ENCODE peak calls at places on chromosomes 5 and 9, in seven cellular contexts. N is NAMALWA, G is GM04504, J is MCF 10A, V is pancreas, U is NT2/D1, D is NCI-H2171. W is an unnamed sample.

GRCh38 chr5:132979367-132979935 is 16.0 kb upstream of the AFF4 start:
- DNase-seq in N (no peak), G (no peak), J (peak), V (no peak), U (no peak), D (no peak), W (peak)

GRCh38 chr5:34585601-34586104 is 70.5 kb upstream of the RAI14 start:
- DNase-seq in N (no peak), G (no peak), J (peak), V (peak), U (no peak), D (no peak), W (peak)

GRCh38 chr5:1008451-1009358 is at the start of gene NKD2:
- DNase-seq in N (peak), G (no peak), J (no peak), V (peak), U (no peak), D (peak), W (no peak)

GRCh38 chr9:112380771-112381181 is 868 bp downstream of the HSDL2 start:
- DNase-seq in N (peak), G (no peak), J (peak), V (no peak), U (no peak), D (no peak), W (peak)

GRCh38 chr9:22528485-22528884 is 81.9 kb downstream of the DMRTA1 start:
- DNase-seq in N (no peak), G (no peak), J (peak), V (no peak), U (peak), D (no peak), W (no peak)

GRCh38 chr5:107966216-107966615 is 295.5 kb upstream of the EFNA5 start:
- DNase-seq in N (no peak), G (no peak), J (no peak), V (no peak), U (no peak), D (no peak), W (no peak)

GRCh38 chr9:123261006-123261677 is 7.2 kb downstream of the STRBP start:
- DNase-seq in N (no peak), G (no peak), J (no peak), V (no peak), U (no peak), D (no peak), W (no peak)

GRCh38 chr5:95631265-95631957 is 11.5 kb downstream of the GPR150 start:
- DNase-seq in N (no peak), G (peak), J (peak), V (no peak), U (no peak), D (no peak), W (peak)

GRCh38 chr9:109019420-109019819 is 6.1 kb upstream of the CTNNAL1 start:
- DNase-seq in N (no peak), G (no peak), J (no peak), V (no peak), U (no peak), D (no peak), W (no peak)

GRCh38 chr9:27566118-27566517 is 7.2 kb downstream of the C9orf72 start:
- DNase-seq in N (no peak), G (no peak), J (no peak), V (no peak), U (no peak), D (no peak), W (no peak)

GRCh38 chr9:38683336-38683735 is 36.6 kb downstream of the FAM240B start:
- DNase-seq in N (no peak), G (no peak), J (peak), V (no peak), U (no peak), D (no peak), W (no peak)

GRCh38 chr5:124706729-124707361 is 39.6 kb downstream of the ZNF608 start:
- DNase-seq in N (peak), G (peak), J (no peak), V (peak), U (no peak), D (peak), W (no peak)

GRCh38 chr9:112719696-112720095 is 1.8 kb upstream of the INIP start:
- DNase-seq in N (no peak), G (no peak), J (no peak), V (no peak), U (no peak), D (no peak), W (no peak)

GRCh38 chr9:16888594-16888993 is 18.1 kb upstream of the BNC2 start:
- DNase-seq in N (no peak), G (no peak), J (no peak), V (no peak), U (no peak), D (no peak), W (no peak)

GRCh38 chr9:37760416-37761165 is 7.0 kb downstream of the TRMT10B start:
- DNase-seq in N (no peak), G (no peak), J (peak), V (no peak), U (no peak), D (no peak), W (peak)

GRCh38 chr5:175724314-175724713 is 66.4 kb downstream of the HRH2 start:
- DNase-seq in N (no peak), G (no peak), J (no peak), V (no peak), U (no peak), D (no peak), W (no peak)

GRCh38 chr5:135337064-135337463 is 62.0 kb downstream of the MACROH2A1 start:
- DNase-seq in N (no peak), G (no peak), J (no peak), V (no peak), U (no peak), D (no peak), W (peak)

GRCh38 chr9:107439991-107440456 is 49.5 kb downstream of the KLF4 start:
- DNase-seq in N (no peak), G (no peak), J (no peak), V (no peak), U (peak), D (no peak), W (no peak)

GRCh38 chr5:42570946-42571625 is 147.8 kb downstream of the GHR start:
- DNase-seq in N (no peak), G (no peak), J (peak), V (no peak), U (no peak), D (no peak), W (peak)

GRCh38 chr9:118522093-118523028 is 818.2 kb downstream of the TLR4 start:
- DNase-seq in N (peak), G (peak), J (peak), V (no peak), U (peak), D (no peak), W (peak)

GRCh38 chr9:137619240-137620090 is 660 bp downstream of the EHMT1 start:
- DNase-seq in N (peak), G (no peak), J (peak), V (peak), U (no peak), D (no peak), W (peak)

GRCh38 chr5:147613359-147613758 is 103.5 kb upstream of the DPYSL3 start:
- DNase-seq in N (no peak), G (peak), J (peak), V (no peak), U (no peak), D (no peak), W (peak)

GRCh38 chr9:6681147-6681956 is 35.8 kb upstream of the GLDC start:
- DNase-seq in N (peak), G (peak), J (peak), V (peak), U (peak), D (peak), W (peak)

GRCh38 chr5:39891376-39891775 is 466.6 kb upstream of the DAB2 start:
- DNase-seq in N (no peak), G (no peak), J (peak), V (no peak), U (no peak), D (no peak), W (no peak)

GRCh38 chr5:173907686-173908371 is 19.7 kb downstream of the CPEB4 start:
- DNase-seq in N (no peak), G (no peak), J (no peak), V (no peak), U (no peak), D (no peak), W (no peak)

GRCh38 chr5:91245074-91245452 is 138.1 kb downstream of the ARRDC3 start:
- DNase-seq in N (no peak), G (no peak), J (no peak), V (no peak), U (no peak), D (no peak), W (no peak)

GRCh38 chr5:82387041-82387818 is 109.1 kb upstream of the RPS23 start:
- DNase-seq in N (no peak), G (no peak), J (peak), V (no peak), U (no peak), D (no peak), W (no peak)

GRCh38 chr5:102628449-102629175 is 126.5 kb upstream of the PAM start:
- DNase-seq in N (no peak), G (peak), J (peak), V (no peak), U (no peak), D (no peak), W (peak)

GRCh38 chr9:82302968-82303655 is 314.5 kb downstream of the SPATA31D1 start:
- DNase-seq in N (no peak), G (no peak), J (no peak), V (no peak), U (peak), D (no peak), W (no peak)

GRCh38 chr5:34626036-34626435 is 30.1 kb upstream of the RAI14 start:
- DNase-seq in N (no peak), G (no peak), J (peak), V (no peak), U (no peak), D (no peak), W (peak)